ENCODE peak calls at places on chromosomes 5 and 9, in six cellular contexts. X is NCI-H524, J is aorta, Y is NCI-H2029 treated with DMSO at 0.1 percent for 48 hours, P is GM23248, T is hypothalamus. I is an unnamed sample.

GRCh38 chr5:87137280-87137679 is 130.4 kb upstream of the RASA1 start:
- DNase-seq in X (no peak), J (no peak), Y (no peak), P (peak), T (no peak), I (no peak)

GRCh38 chr5:59275537-59276276 is 617.8 kb downstream of the PDE4D start:
- DNase-seq in X (no peak), J (no peak), Y (no peak), P (peak), T (peak), I (peak)

GRCh38 chr5:55427157-55427556 is 107.6 kb downstream of the PLPP1 start:
- DNase-seq in X (no peak), J (no peak), Y (no peak), P (peak), T (no peak), I (no peak)

GRCh38 chr9:127390563-127390962 is 6.4 kb upstream of the SLC2A8 start:
- DNase-seq in X (no peak), J (no peak), Y (no peak), P (no peak), T (no peak), I (no peak)

GRCh38 chr5:154189256-154189818 is 1.2 kb upstream of the GALNT10 start:
- DNase-seq in X (no peak), J (peak), Y (no peak), P (peak), T (peak), I (no peak)

GRCh38 chr5:151678146-151678545 is 8.6 kb downstream of the SPARC start:
- DNase-seq in X (no peak), J (no peak), Y (no peak), P (peak), T (no peak), I (no peak)

GRCh38 chr5:98796197-98796972 is 22.9 kb downstream of the RGMB start:
- DNase-seq in X (no peak), J (no peak), Y (peak), P (peak), T (no peak), I (peak)

GRCh38 chr5:110055301-110055700 is 365.6 kb downstream of the MAN2A1 start:
- DNase-seq in X (no peak), J (no peak), Y (no peak), P (peak), T (no peak), I (no peak)

GRCh38 chr9:137236238-137236935 is 4.7 kb upstream of the TUBB4B start:
- DNase-seq in X (peak), J (peak), Y (peak), P (peak), T (peak), I (peak)

GRCh38 chr5:160905285-160905684 is 53.3 kb upstream of the ATP10B start:
- DNase-seq in X (no peak), J (no peak), Y (no peak), P (no peak), T (no peak), I (no peak)

GRCh38 chr9:15711531-15712295 is 158.9 kb downstream of the CCDC171 start:
- DNase-seq in X (peak), J (no peak), Y (no peak), P (peak), T (no peak), I (no peak)

GRCh38 chr5:10110228-10110627 is 139.5 kb downstream of the ATPSCKMT start:
- DNase-seq in X (no peak), J (no peak), Y (no peak), P (no peak), T (no peak), I (no peak)

GRCh38 chr9:126471084-126471611 is 142.6 kb upstream of the LMX1B start:
- DNase-seq in X (no peak), J (peak), Y (no peak), P (peak), T (no peak), I (no peak)

GRCh38 chr9:134150557-134151214 is 13.7 kb downstream of the RNU6ATAC start:
- DNase-seq in X (no peak), J (no peak), Y (no peak), P (no peak), T (no peak), I (no peak)

GRCh38 chr9:100515578-100516494 is 42.9 kb downstream of the TMEFF1 start:
- DNase-seq in X (no peak), J (no peak), Y (no peak), P (no peak), T (no peak), I (no peak)

GRCh38 chr5:91170266-91170665 is 212.9 kb downstream of the ARRDC3 start:
- DNase-seq in X (no peak), J (no peak), Y (no peak), P (peak), T (no peak), I (no peak)

GRCh38 chr5:11191673-11192072 is 430.6 kb upstream of the DAP start:
- DNase-seq in X (no peak), J (no peak), Y (no peak), P (no peak), T (no peak), I (no peak)

GRCh38 chr9:123090956-123091355 is 57.5 kb downstream of the GPR21 start:
- DNase-seq in X (no peak), J (no peak), Y (no peak), P (no peak), T (no peak), I (no peak)

GRCh38 chr5:134568761-134569725 is 43.6 kb downstream of the JADE2 start:
- DNase-seq in X (no peak), J (peak), Y (no peak), P (peak), T (peak), I (peak)

GRCh38 chr5:165858118-165858517 is 2352.7 kb downstream of the MAT2B start:
- DNase-seq in X (no peak), J (no peak), Y (no peak), P (no peak), T (no peak), I (no peak)

GRCh38 chr5:52668544-52669185 is 119.1 kb upstream of the ITGA1 start:
- DNase-seq in X (no peak), J (peak), Y (no peak), P (no peak), T (no peak), I (no peak)

GRCh38 chr5:170057311-170057710 is 48.4 kb upstream of the FOXI1 start:
- DNase-seq in X (no peak), J (no peak), Y (no peak), P (peak), T (no peak), I (no peak)

GRCh38 chr9:107292811-107293554 is 9.9 kb downstream of the RAD23B start:
- DNase-seq in X (no peak), J (no peak), Y (no peak), P (no peak), T (no peak), I (no peak)

GRCh38 chr5:170420809-170421412 is 31.7 kb upstream of the KCNMB1 start:
- DNase-seq in X (peak), J (no peak), Y (peak), P (peak), T (no peak), I (peak)

GRCh38 chr9:127158995-127159801 is 36.8 kb upstream of the ANGPTL2 start:
- DNase-seq in X (no peak), J (no peak), Y (no peak), P (peak), T (no peak), I (peak)

GRCh38 chr5:68239485-68239884 is 23.9 kb downstream of the PIK3R1 start:
- DNase-seq in X (no peak), J (peak), Y (no peak), P (peak), T (no peak), I (no peak)

GRCh38 chr5:1008451-1009358 is at the start of gene NKD2:
- DNase-seq in X (peak), J (peak), Y (no peak), P (peak), T (no peak), I (peak)

GRCh38 chr5:51181495-51181894 is 201.8 kb upstream of the ISL1 start:
- DNase-seq in X (no peak), J (no peak), Y (no peak), P (no peak), T (no peak), I (no peak)

I was measured in neural crest cell.